ENCODE peak calls at places on chromosome 5, in nine cellular contexts. N is left ventricle myocardium inferior; R is head of caudate nucleus; K is stimulated activated CD8-positive, alpha-beta memory T cell treated with anti-CD3 and anti-CD28 coated beads, Interleukin-15, amount 100 ng/mL, for 1 hour; F is EH; M is kidney tubule cell; J is NCI-H1436; D is HuH-7; E is endothelial cell. G is an unnamed sample.

GRCh38 chr5:53364098-53364497 is 116.3 kb upstream of the FST start:
- DNase-seq in N (peak; percentile 15), K (no peak), R (no peak), E (no peak), J (no peak), M (no peak), D (no peak), F (no peak), G (no peak)

GRCh38 chr5:36052542-36052941 is 14.1 kb downstream of the UGT3A2 start:
- DNase-seq in K (no peak), M (no peak), D (no peak), N (no peak), E (no peak), F (no peak), R (no peak), J (no peak), G (no peak)

GRCh38 chr5:68287976-68288755 is 72.6 kb downstream of the PIK3R1 start:
- DNase-seq in E (peak; percentile 73), F (peak; percentile 78), M (peak; percentile 83), N (peak; percentile 76), J (no peak), R (peak; percentile 68), K (no peak), D (peak; percentile 58), G (no peak)

GRCh38 chr5:114857951-114858401 is 311.7 kb downstream of the TRIM36 start:
- DNase-seq in N (no peak), D (peak; percentile 1), M (no peak), E (no peak), K (no peak), R (no peak), J (no peak), F (no peak), G (no peak)

GRCh38 chr5:53003144-53003543 is 14.0 kb downstream of the ITGA2 start:
- DNase-seq in N (no peak), J (no peak), D (no peak), F (no peak), E (no peak), K (no peak), R (no peak), M (no peak), G (no peak)

GRCh38 chr5:153714732-153715287 is 224.3 kb downstream of the GRIA1 start:
- DNase-seq in M (no peak), F (peak; percentile 52), N (no peak), J (no peak), E (no peak), R (no peak), K (no peak), D (no peak), G (no peak)

GRCh38 chr5:179239256-179240135 is 105.8 kb downstream of the ADAMTS2 start:
- DNase-seq in K (no peak), N (no peak), M (no peak), J (no peak), R (no peak), F (no peak), D (no peak), E (no peak), G (no peak)

GRCh38 chr5:127957183-127957582 is 126.4 kb upstream of the SLC12A2 start:
- DNase-seq in F (peak; percentile 82), E (no peak), D (no peak), M (peak; percentile 69), R (no peak), J (no peak), N (peak; percentile 41), K (no peak), G (no peak)

GRCh38 chr5:24547127-24547526 is 97.7 kb downstream of the CDH10 start:
- DNase-seq in K (no peak), E (no peak), R (no peak), J (peak; percentile 75), F (no peak), D (no peak), N (no peak), M (no peak), G (no peak)

GRCh38 chr5:38603691-38604090 is 47.2 kb upstream of the LIFR start:
- DNase-seq in N (no peak), E (no peak), R (no peak), F (peak; percentile 77), J (no peak), D (no peak), M (peak; percentile 67), K (no peak), G (no peak)

GRCh38 chr5:125115180-125115495 is 368.7 kb upstream of the ZNF608 start:
- DNase-seq in J (no peak), K (no peak), D (no peak), N (no peak), E (no peak), M (no peak), F (no peak), R (no peak), G (no peak)

G was measured in amniotic stem cell.